ENCODE peak calls at places on chromosomes 11 and 22, in five cellular contexts. X is CD8-positive, alpha-beta T cell; C is GM23248; T is HAP-1; A is H9. M is an unnamed sample. For H3K27me3, the result is how much of the 10 kb centered on the place peaks cover.

GRCh38 chr22:50292643-50293440 is 14.6 kb downstream of the PLXNB2 start:
- DNase-seq in X (no peak), C (no peak), T (no peak), A (no peak), M (no peak)

GRCh38 chr11:45266693-45267451 is 19.3 kb downstream of the SYT13 start:
- DNase-seq in C (no peak), T (peak), A (peak), X (no peak), M (no peak)

GRCh38 chr11:16911186-16911585 is 103.0 kb downstream of the PLEKHA7 start:
- DNase-seq in C (no peak), X (no peak), A (no peak), T (no peak), M (no peak)

GRCh38 chr22:22037740-22038139 is 55.2 kb upstream of the TOP3B start:
- DNase-seq in A (no peak), C (peak), T (no peak), X (no peak), M (no peak)

GRCh38 chr11:13837286-13837685 is 125.2 kb upstream of the SPON1 start:
- DNase-seq in T (no peak), C (peak), A (no peak), X (no peak), M (no peak)

GRCh38 chr11:60194511-60194910 is 11.6 kb upstream of the MS4A6A start:
- DNase-seq in T (no peak), C (no peak), X (no peak), A (no peak), M (no peak)

GRCh38 chr11:61297741-61298140 is 2.6 kb upstream of the VWCE start:
- DNase-seq in X (no peak), A (no peak), T (peak), C (peak), M (no peak)

GRCh38 chr22:20422271-20422958 is 15.2 kb downstream of the SCARF2 start:
- DNase-seq in C (peak), A (no peak), X (no peak), T (no peak), M (no peak)

GRCh38 chr11:9799901-9800300 is 136.0 kb downstream of the SWAP70 start:
- DNase-seq in C (peak), T (peak), X (no peak), A (no peak), M (no peak)

GRCh38 chr22:46309526-46310085 is 12.9 kb downstream of the GTSE1 start:
- DNase-seq in C (no peak), T (no peak), A (no peak), X (no peak), M (no peak)

GRCh38 chr22:33927752-33928151 is 7.5 kb upstream of the LARGE1 start:
- DNase-seq in X (no peak), A (no peak), T (no peak), C (no peak), M (no peak)
- H3K27me3 ChIP-seq in X (under half), A (under half), T (under half), C (under half), M (under half)

GRCh38 chr22:33865248-33865647 is 55.0 kb downstream of the LARGE1 start:
- DNase-seq in T (no peak), X (no peak), C (no peak), A (no peak), M (no peak)

GRCh38 chr22:33864723-33865130 is 55.5 kb downstream of the LARGE1 start:
- DNase-seq in A (no peak), T (no peak), C (peak), X (no peak), M (no peak)

GRCh38 chr22:33861216-33861875 is 58.9 kb downstream of the LARGE1 start:
- DNase-seq in X (no peak), T (no peak), C (no peak), A (no peak), M (no peak)

GRCh38 chr22:33859311-33859710 is 61.0 kb downstream of the LARGE1 start:
- DNase-seq in T (no peak), A (no peak), X (no peak), C (no peak), M (no peak)

GRCh38 chr22:33860386-33860785 is 59.9 kb downstream of the LARGE1 start:
- DNase-seq in X (no peak), A (no peak), C (no peak), T (no peak), M (no peak)
- H3K27me3 ChIP-seq in X (under half), A (under half), C (under half), T (under half), M (under half)

DNA sequence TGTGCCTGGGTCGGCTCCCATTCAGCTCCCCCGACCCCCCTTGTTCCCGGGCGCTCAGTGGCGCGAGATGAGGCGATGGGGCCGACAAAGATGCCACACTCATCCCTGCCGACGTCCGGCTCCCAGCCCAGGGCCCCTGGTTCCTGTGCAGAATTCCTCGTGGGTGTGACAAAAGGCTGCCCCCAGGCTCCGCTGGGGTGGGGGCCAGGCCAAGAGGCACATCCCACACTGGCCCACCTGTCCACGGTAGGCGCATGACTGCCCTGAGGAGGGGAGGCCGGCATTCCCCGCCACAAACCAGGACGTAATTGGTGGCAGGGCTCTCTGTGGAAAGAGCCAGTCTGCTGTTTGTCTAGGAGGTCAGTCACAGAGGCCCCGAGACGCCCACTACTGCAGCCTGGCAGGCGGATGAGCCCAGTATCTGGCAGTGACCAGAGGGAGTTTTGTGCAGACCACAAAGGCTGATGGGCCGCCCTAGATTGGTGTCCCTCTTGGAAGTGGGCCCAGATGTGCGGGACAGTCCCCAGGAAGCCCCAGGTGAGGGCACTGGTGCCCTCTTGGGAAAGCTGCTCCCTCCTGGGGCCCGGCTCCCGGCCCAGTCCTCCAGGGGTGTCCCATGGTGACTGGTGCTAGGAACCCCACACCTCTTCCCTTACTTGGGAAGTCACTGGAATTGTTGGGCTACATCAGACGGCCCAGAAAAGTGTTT is 5.7 kb downstream of the CCND1 start:
- DNase-seq in A (peak), C (peak), X (no peak), T (no peak), M (no peak)
- H3K27me3 ChIP-seq in A (under half), C (under half), X (under half), T (under half), M (under half)

GRCh38 chr11:70076461-70076931 is 1.6 kb upstream of the ANO1 start:
- DNase-seq in A (no peak), C (no peak), T (no peak), X (no peak), M (no peak)

GRCh38 chr11:70073881-70074371 is 4.2 kb upstream of the ANO1 start:
- DNase-seq in A (peak), X (no peak), C (peak), T (no peak), M (no peak)

GRCh38 chr11:70073188-70073817 is 4.8 kb upstream of the ANO1 start:
- DNase-seq in T (peak), C (peak), X (no peak), A (peak), M (no peak)

GRCh38 chr11:70075836-70076235 is 2.3 kb upstream of the ANO1 start:
- DNase-seq in X (no peak), A (peak), T (no peak), C (no peak), M (no peak)

GRCh38 chr11:70074701-70075100 is 3.4 kb upstream of the ANO1 start:
- DNase-seq in X (no peak), T (no peak), C (no peak), A (peak), M (no peak)
- H3K27me3 ChIP-seq in X (under half), T (under half), C (half or more), A (under half), M (under half)

M was measured in CD4-positive, alpha-beta memory T cell.